ENCODE peak calls at places on chromosomes 5 and 9, in five cellular contexts. One of them, this sample, is unnamed.

GRCh38 chr5:1745190-1745805 is 54.3 kb downstream of the MRPL36 start:
- DNase-seq in A549: no peak
- DNase-seq in heart left ventricle: peak; percentile 15
- DNase-seq in AG04449: no peak
- DNase-seq in bronchial epithelial cell: no peak
- DNase-seq in this sample: peak; percentile 10

GRCh38 chr5:82374637-82375036 is 96.5 kb upstream of the RPS23 start:
- DNase-seq in A549: no peak
- DNase-seq in heart left ventricle: no peak
- DNase-seq in AG04449: no peak
- DNase-seq in bronchial epithelial cell: no peak
- DNase-seq in this sample: no peak

GRCh38 chr9:104586496-104587180 is 12.6 kb downstream of the OR13C5 start:
- DNase-seq in A549: no peak
- DNase-seq in heart left ventricle: no peak
- DNase-seq in AG04449: no peak
- DNase-seq in bronchial epithelial cell: no peak
- DNase-seq in this sample: no peak

GRCh38 chr5:74396913-74397606 is 243.5 kb downstream of the ENC1 start:
- DNase-seq in A549: no peak
- DNase-seq in heart left ventricle: no peak
- DNase-seq in AG04449: no peak
- DNase-seq in bronchial epithelial cell: no peak
- DNase-seq in this sample: no peak

GRCh38 chr5:10293907-10294662 is 13.6 kb downstream of the CMBL start:
- DNase-seq in A549: no peak
- DNase-seq in heart left ventricle: no peak
- DNase-seq in AG04449: no peak
- DNase-seq in bronchial epithelial cell: no peak
- DNase-seq in this sample: no peak

GRCh38 chr5:102664946-102665345 is 90.2 kb upstream of the PAM start:
- DNase-seq in A549: no peak
- DNase-seq in heart left ventricle: no peak
- DNase-seq in AG04449: no peak
- DNase-seq in bronchial epithelial cell: no peak
- DNase-seq in this sample: no peak

GRCh38 chr9:121299467-121300282 is 31.7 kb downstream of the GSN start:
- DNase-seq in A549: no peak
- DNase-seq in heart left ventricle: peak; percentile 92
- DNase-seq in AG04449: no peak
- DNase-seq in bronchial epithelial cell: no peak
- DNase-seq in this sample: peak; percentile 27

GRCh38 chr5:69449511-69449910 is 34.6 kb downstream of the MARVELD2 start:
- DNase-seq in A549: no peak
- DNase-seq in heart left ventricle: no peak
- DNase-seq in AG04449: no peak
- DNase-seq in bronchial epithelial cell: no peak
- DNase-seq in this sample: no peak

GRCh38 chr9:135514342-135515082 is 6.7 kb upstream of the LCN1 start:
- DNase-seq in A549: no peak
- DNase-seq in heart left ventricle: no peak
- DNase-seq in AG04449: no peak
- DNase-seq in bronchial epithelial cell: no peak
- DNase-seq in this sample: no peak

GRCh38 chr9:120080781-120081180 is 499.2 kb downstream of the CDK5RAP2 start:
- DNase-seq in A549: no peak
- DNase-seq in heart left ventricle: no peak
- DNase-seq in AG04449: no peak
- DNase-seq in bronchial epithelial cell: no peak
- DNase-seq in this sample: no peak

GRCh38 chr9:130129425-130130061 is 42.7 kb upstream of the NCS1 start:
- DNase-seq in A549: no peak
- DNase-seq in heart left ventricle: no peak
- DNase-seq in AG04449: no peak
- DNase-seq in bronchial epithelial cell: no peak
- DNase-seq in this sample: peak; percentile 35

GRCh38 chr9:11045589-11045988 is 432.8 kb upstream of the PTPRD start:
- DNase-seq in A549: no peak
- DNase-seq in heart left ventricle: no peak
- DNase-seq in AG04449: no peak
- DNase-seq in bronchial epithelial cell: no peak
- DNase-seq in this sample: no peak

GRCh38 chr5:119596046-119596445 is 33.3 kb upstream of the FAM170A start:
- DNase-seq in A549: no peak
- DNase-seq in heart left ventricle: no peak
- DNase-seq in AG04449: no peak
- DNase-seq in bronchial epithelial cell: no peak
- DNase-seq in this sample: no peak

GRCh38 chr5:158013939-158014338 is 155.0 kb upstream of the CLINT1 start:
- DNase-seq in A549: peak; percentile 28
- DNase-seq in heart left ventricle: no peak
- DNase-seq in AG04449: no peak
- DNase-seq in bronchial epithelial cell: peak; percentile 26
- DNase-seq in this sample: no peak

GRCh38 chr5:20248102-20248501 is 260.1 kb upstream of the CDH18 start:
- DNase-seq in A549: no peak
- DNase-seq in heart left ventricle: no peak
- DNase-seq in AG04449: no peak
- DNase-seq in bronchial epithelial cell: no peak
- DNase-seq in this sample: no peak

GRCh38 chr9:6079386-6079785 is 64.0 kb upstream of the RANBP6 start:
- DNase-seq in A549: no peak
- DNase-seq in heart left ventricle: no peak
- DNase-seq in AG04449: no peak
- DNase-seq in bronchial epithelial cell: no peak
- DNase-seq in this sample: no peak
- TF ChIP-seq CTCF in A549: no peak
- TF ChIP-seq CTCF in heart left ventricle: no peak
- TF ChIP-seq CTCF in AG04449: no peak
- TF ChIP-seq CTCF in bronchial epithelial cell: no peak
- TF ChIP-seq CTCF in this sample: no peak

GRCh38 chr5:76818844-76819831 is at the start of gene F2RL1:
- DNase-seq in A549: peak; percentile 88
- DNase-seq in heart left ventricle: peak; percentile 67
- DNase-seq in AG04449: no peak
- DNase-seq in bronchial epithelial cell: peak; percentile 90
- DNase-seq in this sample: no peak
- TF ChIP-seq CTCF in A549: no peak
- TF ChIP-seq CTCF in heart left ventricle: no peak
- TF ChIP-seq CTCF in AG04449: no peak
- TF ChIP-seq CTCF in bronchial epithelial cell: peak; percentile 2
- TF ChIP-seq CTCF in this sample: no peak

DNA sequence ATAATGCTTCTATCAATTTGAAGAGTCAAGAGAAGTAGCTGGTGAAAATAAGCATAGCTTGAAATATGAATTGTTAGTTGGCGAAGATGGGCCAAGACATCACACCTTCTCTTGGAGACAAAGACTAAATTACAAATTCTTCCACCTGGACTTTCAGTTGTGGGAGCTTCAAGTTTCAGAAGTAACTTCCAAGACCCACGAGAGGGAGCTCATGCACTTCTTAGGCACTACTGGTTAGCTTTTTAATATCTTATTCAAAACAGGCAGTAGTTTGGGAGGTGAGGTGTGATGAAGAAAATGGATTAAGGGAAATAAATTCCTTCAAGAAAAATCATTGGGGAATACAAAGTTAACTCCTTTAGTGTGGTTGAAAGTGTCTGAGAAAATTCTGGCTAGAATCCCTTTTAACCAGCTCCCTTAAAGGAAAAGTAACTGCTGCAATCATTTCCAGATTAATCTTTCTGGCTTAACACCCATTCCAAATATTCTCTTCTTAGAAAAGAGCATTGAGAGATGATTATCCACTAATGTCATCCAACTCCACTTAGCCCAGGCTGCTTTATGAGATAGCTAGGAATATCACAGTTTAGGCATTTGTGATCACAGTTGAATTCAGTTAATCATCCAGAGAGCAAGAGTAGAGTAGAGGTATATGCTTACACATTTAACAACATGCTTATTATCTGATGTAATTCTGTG is 139.5 kb upstream of the DMRTA1 start:
- DNase-seq in A549: peak; percentile 28
- DNase-seq in heart left ventricle: no peak
- DNase-seq in AG04449: peak; percentile 7
- DNase-seq in bronchial epithelial cell: peak; percentile 61
- DNase-seq in this sample: no peak
- TF ChIP-seq CTCF in A549: peak; percentile 94
- TF ChIP-seq CTCF in heart left ventricle: peak; percentile 50
- TF ChIP-seq CTCF in AG04449: peak; percentile 41
- TF ChIP-seq CTCF in bronchial epithelial cell: peak; percentile 63
- TF ChIP-seq CTCF in this sample: no peak

GRCh38 chr9:8855046-8855445 is 1055.5 kb upstream of the DMAC1 start:
- DNase-seq in A549: no peak
- DNase-seq in heart left ventricle: no peak
- DNase-seq in AG04449: no peak
- DNase-seq in bronchial epithelial cell: peak; percentile 30
- DNase-seq in this sample: no peak
- TF ChIP-seq CTCF in A549: no peak
- TF ChIP-seq CTCF in heart left ventricle: peak; percentile 38
- TF ChIP-seq CTCF in AG04449: no peak
- TF ChIP-seq CTCF in bronchial epithelial cell: no peak
- TF ChIP-seq CTCF in this sample: no peak

GRCh38 chr5:179343021-179343781 is 2.1 kb downstream of the ADAMTS2 start:
- DNase-seq in A549: no peak
- DNase-seq in heart left ventricle: no peak
- DNase-seq in AG04449: no peak
- DNase-seq in bronchial epithelial cell: no peak
- DNase-seq in this sample: no peak

GRCh38 chr5:179345179-179345428 is 157 bp downstream of the ADAMTS2 start:
- DNase-seq in A549: no peak
- DNase-seq in heart left ventricle: no peak
- DNase-seq in AG04449: no peak
- DNase-seq in bronchial epithelial cell: no peak
- DNase-seq in this sample: no peak

GRCh38 chr5:179344301-179345178 is 721 bp downstream of the ADAMTS2 start:
- DNase-seq in A549: no peak
- DNase-seq in heart left ventricle: no peak
- DNase-seq in AG04449: no peak
- DNase-seq in bronchial epithelial cell: no peak
- DNase-seq in this sample: no peak

GRCh38 chr5:179342577-179342976 is 2.7 kb downstream of the ADAMTS2 start:
- DNase-seq in A549: no peak
- DNase-seq in heart left ventricle: no peak
- DNase-seq in AG04449: no peak
- DNase-seq in bronchial epithelial cell: no peak
- DNase-seq in this sample: no peak

DNA sequence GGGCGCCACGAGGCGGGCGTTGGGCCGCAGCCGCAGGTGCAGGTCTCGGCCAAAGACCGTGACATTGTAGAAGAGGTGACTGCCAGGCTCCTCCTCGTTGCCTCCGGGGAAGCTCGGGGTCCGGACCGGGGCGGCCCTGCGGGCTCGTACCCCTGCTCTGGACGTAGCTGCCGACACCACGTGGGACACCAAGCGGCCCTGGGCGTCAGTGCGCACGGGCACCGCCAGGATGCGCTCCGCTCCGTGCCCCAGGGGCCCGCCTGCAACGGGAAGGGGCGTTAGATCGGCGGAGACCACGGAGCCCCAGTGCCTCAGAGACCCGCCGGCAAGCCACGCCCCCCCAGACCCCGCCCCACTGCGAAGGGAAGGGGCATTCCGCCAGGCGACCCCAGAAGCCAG is 1.4 kb downstream of the ADAMTS2 start:
- DNase-seq in A549: peak; percentile 21
- DNase-seq in heart left ventricle: no peak
- DNase-seq in AG04449: no peak
- DNase-seq in bronchial epithelial cell: no peak
- DNase-seq in this sample: no peak
- TF ChIP-seq CTCF in A549: no peak
- TF ChIP-seq CTCF in heart left ventricle: no peak
- TF ChIP-seq CTCF in AG04449: peak; percentile 84
- TF ChIP-seq CTCF in bronchial epithelial cell: no peak
- TF ChIP-seq CTCF in this sample: no peak

GRCh38 chr9:107138261-107138992 is 144.7 kb upstream of the RAD23B start:
- DNase-seq in A549: no peak
- DNase-seq in heart left ventricle: no peak
- DNase-seq in AG04449: no peak
- DNase-seq in bronchial epithelial cell: no peak
- DNase-seq in this sample: no peak

GRCh38 chr9:107136296-107136695 is 146.8 kb upstream of the RAD23B start:
- DNase-seq in A549: no peak
- DNase-seq in heart left ventricle: no peak
- DNase-seq in AG04449: no peak
- DNase-seq in bronchial epithelial cell: no peak
- DNase-seq in this sample: no peak

GRCh38 chr9:107142430-107142829 is 140.6 kb upstream of the RAD23B start:
- DNase-seq in A549: no peak
- DNase-seq in heart left ventricle: no peak
- DNase-seq in AG04449: no peak
- DNase-seq in bronchial epithelial cell: no peak
- DNase-seq in this sample: no peak

GRCh38 chr9:107141967-107142366 is 141.1 kb upstream of the RAD23B start:
- DNase-seq in A549: no peak
- DNase-seq in heart left ventricle: no peak
- DNase-seq in AG04449: no peak
- DNase-seq in bronchial epithelial cell: peak; percentile 22
- DNase-seq in this sample: no peak

DNA sequence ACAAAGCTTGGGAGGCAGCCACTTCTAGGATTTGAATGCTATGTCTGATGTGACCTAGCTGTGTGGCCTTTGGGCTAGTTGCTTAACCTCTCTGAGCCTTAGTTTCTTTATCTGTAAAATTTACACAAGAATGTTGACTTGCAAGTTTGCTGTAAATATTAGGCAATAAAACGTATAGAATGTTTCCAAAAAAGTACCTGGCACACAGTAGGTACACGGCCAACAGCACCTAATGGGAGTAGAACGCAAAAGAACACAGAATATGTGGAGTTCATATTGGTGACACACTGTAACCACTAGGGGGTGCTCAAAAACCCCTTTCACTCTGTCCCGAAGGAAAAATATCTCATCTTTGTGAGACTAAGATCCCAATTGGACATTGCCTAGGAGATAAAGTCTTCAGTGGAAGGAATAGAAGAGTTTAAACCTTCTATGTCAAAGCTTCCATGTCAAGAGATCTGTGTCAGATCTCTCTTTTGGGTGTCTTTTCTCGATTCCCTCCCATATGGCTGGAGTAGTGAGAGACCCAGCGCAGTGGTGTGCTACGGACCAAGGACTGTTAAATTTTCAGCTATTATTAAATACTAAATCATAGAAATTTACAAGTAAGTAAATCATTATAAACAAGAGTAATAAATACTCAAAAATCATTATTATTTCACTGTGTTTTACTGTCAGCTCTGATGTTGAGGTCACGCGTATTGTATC is 145.4 kb upstream of the RAD23B start:
- DNase-seq in A549: peak; percentile 48
- DNase-seq in heart left ventricle: no peak
- DNase-seq in AG04449: no peak
- DNase-seq in bronchial epithelial cell: peak; percentile 30
- DNase-seq in this sample: no peak
- TF ChIP-seq CTCF in A549: peak; percentile 72
- TF ChIP-seq CTCF in heart left ventricle: peak; percentile 35
- TF ChIP-seq CTCF in AG04449: peak; percentile 53
- TF ChIP-seq CTCF in bronchial epithelial cell: peak; percentile 61
- TF ChIP-seq CTCF in this sample: peak; percentile 77

GRCh38 chr9:77131411-77131810 is 45.9 kb upstream of the VPS13A start:
- DNase-seq in A549: no peak
- DNase-seq in heart left ventricle: no peak
- DNase-seq in AG04449: no peak
- DNase-seq in bronchial epithelial cell: no peak
- DNase-seq in this sample: no peak
- TF ChIP-seq CTCF in A549: no peak
- TF ChIP-seq CTCF in heart left ventricle: no peak
- TF ChIP-seq CTCF in AG04449: no peak
- TF ChIP-seq CTCF in bronchial epithelial cell: no peak
- TF ChIP-seq CTCF in this sample: no peak

GRCh38 chr5:88692979-88693932 is 189.7 kb downstream of the MEF2C start:
- DNase-seq in A549: no peak
- DNase-seq in heart left ventricle: no peak
- DNase-seq in AG04449: no peak
- DNase-seq in bronchial epithelial cell: peak; percentile 17
- DNase-seq in this sample: no peak
- TF ChIP-seq CTCF in A549: no peak
- TF ChIP-seq CTCF in heart left ventricle: no peak
- TF ChIP-seq CTCF in AG04449: no peak
- TF ChIP-seq CTCF in bronchial epithelial cell: no peak
- TF ChIP-seq CTCF in this sample: no peak